ENCODE peak calls at places on chromosome X, in ten cellular contexts. One of them, this sample, is unnamed.
A peak's percentile ranks its signal among the peaks of the same experiment; 100 is the strongest.

GRCh38 chrX:47164420-47164819 is 19.4 kb downstream of the RBM10 start:
- DNase-seq in kidney: no peak
- DNase-seq in psoas muscle: no peak
- DNase-seq in endodermal cell: no peak
- DNase-seq in AG04450: no peak
- DNase-seq in H9: no peak
- DNase-seq in ovary: no peak
- DNase-seq in IMR-90: no peak
- DNase-seq in left ventricle myocardium inferior: no peak
- DNase-seq in GM12878: no peak
- DNase-seq in this sample: no peak

GRCh38 chrX:8851487-8851886 is 50.3 kb upstream of the FAM9A start:
- DNase-seq in kidney: no peak
- DNase-seq in psoas muscle: no peak
- DNase-seq in endodermal cell: no peak
- DNase-seq in AG04450: no peak
- DNase-seq in H9: no peak
- DNase-seq in ovary: no peak
- DNase-seq in IMR-90: peak; percentile 34
- DNase-seq in left ventricle myocardium inferior: no peak
- DNase-seq in GM12878: no peak
- DNase-seq in this sample: no peak

GRCh38 chrX:68018248-68019203 is 414.8 kb downstream of the OPHN1 start:
- DNase-seq in kidney: peak; percentile 23
- DNase-seq in psoas muscle: no peak
- DNase-seq in endodermal cell: peak; percentile 86
- DNase-seq in AG04450: no peak
- DNase-seq in H9: peak; percentile 68
- DNase-seq in ovary: no peak
- DNase-seq in IMR-90: peak; percentile 32
- DNase-seq in left ventricle myocardium inferior: no peak
- DNase-seq in GM12878: no peak
- DNase-seq in this sample: no peak

GRCh38 chrX:37370499-37371141 is 21.5 kb downstream of the PRRG1 start:
- DNase-seq in kidney: no peak
- DNase-seq in psoas muscle: peak; percentile 51
- DNase-seq in endodermal cell: no peak
- DNase-seq in AG04450: no peak
- DNase-seq in H9: no peak
- DNase-seq in ovary: no peak
- DNase-seq in IMR-90: no peak
- DNase-seq in left ventricle myocardium inferior: no peak
- DNase-seq in GM12878: no peak
- DNase-seq in this sample: no peak

GRCh38 chrX:31057691-31058090 is 14.2 kb downstream of the FTHL17 start:
- DNase-seq in kidney: no peak
- DNase-seq in psoas muscle: no peak
- DNase-seq in endodermal cell: no peak
- DNase-seq in AG04450: no peak
- DNase-seq in H9: no peak
- DNase-seq in ovary: no peak
- DNase-seq in IMR-90: no peak
- DNase-seq in left ventricle myocardium inferior: no peak
- DNase-seq in GM12878: no peak
- DNase-seq in this sample: no peak

GRCh38 chrX:46573331-46573895 is at the start of gene CHST7:
- DNase-seq in kidney: peak; percentile 90
- DNase-seq in psoas muscle: peak; percentile 83
- DNase-seq in endodermal cell: peak; percentile 85
- DNase-seq in AG04450: no peak
- DNase-seq in H9: peak; percentile 78
- DNase-seq in ovary: peak; percentile 63
- DNase-seq in IMR-90: peak; percentile 52
- DNase-seq in left ventricle myocardium inferior: peak; percentile 81
- DNase-seq in GM12878: no peak
- DNase-seq in this sample: peak; percentile 36

GRCh38 chrX:148146121-148146520 is 165.0 kb downstream of the FMR1NB start:
- DNase-seq in kidney: no peak
- DNase-seq in psoas muscle: no peak
- DNase-seq in endodermal cell: no peak
- DNase-seq in AG04450: no peak
- DNase-seq in H9: no peak
- DNase-seq in ovary: no peak
- DNase-seq in IMR-90: no peak
- DNase-seq in left ventricle myocardium inferior: no peak
- DNase-seq in GM12878: no peak
- DNase-seq in this sample: no peak

GRCh38 chrX:14886252-14886651 is 13.0 kb downstream of the MOSPD2 start:
- DNase-seq in kidney: no peak
- DNase-seq in psoas muscle: no peak
- DNase-seq in endodermal cell: no peak
- DNase-seq in AG04450: no peak
- DNase-seq in H9: no peak
- DNase-seq in ovary: no peak
- DNase-seq in IMR-90: no peak
- DNase-seq in left ventricle myocardium inferior: no peak
- DNase-seq in GM12878: no peak
- DNase-seq in this sample: no peak

GRCh38 chrX:37959212-37960021 is 46.9 kb upstream of the SYTL5 start:
- DNase-seq in kidney: peak; percentile 25
- DNase-seq in psoas muscle: no peak
- DNase-seq in endodermal cell: no peak
- DNase-seq in AG04450: no peak
- DNase-seq in H9: no peak
- DNase-seq in ovary: no peak
- DNase-seq in IMR-90: no peak
- DNase-seq in left ventricle myocardium inferior: no peak
- DNase-seq in GM12878: no peak
- DNase-seq in this sample: no peak

GRCh38 chrX:22136711-22137110 is 104.6 kb downstream of the PHEX start:
- DNase-seq in kidney: no peak
- DNase-seq in psoas muscle: no peak
- DNase-seq in endodermal cell: no peak
- DNase-seq in AG04450: no peak
- DNase-seq in H9: no peak
- DNase-seq in ovary: no peak
- DNase-seq in IMR-90: peak; percentile 7
- DNase-seq in left ventricle myocardium inferior: no peak
- DNase-seq in GM12878: no peak
- DNase-seq in this sample: no peak
- H3K27ac ChIP-seq in kidney: no peak overlapping the region
- H3K27ac ChIP-seq in psoas muscle: no peak overlapping the region
- H3K27ac ChIP-seq in endodermal cell: no peak overlapping the region
- H3K27ac ChIP-seq in AG04450: peak overlapping the region; percentile 70
- H3K27ac ChIP-seq in H9: no peak overlapping the region
- H3K27ac ChIP-seq in ovary: no peak overlapping the region
- H3K27ac ChIP-seq in IMR-90: peak overlapping the region; percentile 89
- H3K27ac ChIP-seq in left ventricle myocardium inferior: no peak overlapping the region
- H3K27ac ChIP-seq in GM12878: no peak overlapping the region
- H3K27ac ChIP-seq in this sample: no peak overlapping the region

DNA sequence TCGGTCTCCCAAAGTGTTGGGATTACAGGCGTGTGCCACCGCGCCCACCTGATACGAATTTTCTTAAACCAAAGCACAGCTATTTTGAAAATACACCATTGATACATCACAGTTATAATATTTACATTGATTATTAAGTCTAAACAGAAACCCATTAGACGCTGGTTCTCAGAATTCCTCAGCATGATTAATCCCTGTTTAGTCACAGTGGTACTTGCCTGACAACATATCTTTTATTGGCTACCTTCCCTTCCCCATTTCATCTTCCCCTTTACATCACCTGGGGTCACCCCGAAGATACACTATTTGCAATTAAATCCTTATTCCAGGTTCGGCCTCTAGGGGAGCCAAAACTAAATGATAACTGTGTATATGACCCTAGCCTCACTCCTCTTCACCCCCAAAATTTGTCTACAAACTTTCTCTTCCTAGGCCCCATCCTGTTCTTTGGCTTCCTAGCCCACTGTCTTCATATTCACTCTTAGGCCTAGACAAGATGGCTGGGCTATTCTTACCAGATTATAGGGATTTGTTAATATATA is 36.8 kb upstream of the IL1RAPL1 start:
- DNase-seq in kidney: no peak
- DNase-seq in psoas muscle: no peak
- DNase-seq in endodermal cell: no peak
- DNase-seq in AG04450: no peak
- DNase-seq in H9: no peak
- DNase-seq in ovary: no peak
- DNase-seq in IMR-90: no peak
- DNase-seq in left ventricle myocardium inferior: no peak
- DNase-seq in GM12878: no peak
- DNase-seq in this sample: no peak
- TF ChIP-seq CTCF in kidney: no peak
- TF ChIP-seq CTCF in psoas muscle: no peak
- TF ChIP-seq CTCF in endodermal cell: peak; percentile 58
- TF ChIP-seq CTCF in AG04450: no peak
- TF ChIP-seq CTCF in H9: peak; percentile 57
- TF ChIP-seq CTCF in ovary: no peak
- TF ChIP-seq CTCF in IMR-90: no peak
- TF ChIP-seq CTCF in left ventricle myocardium inferior: no peak
- TF ChIP-seq CTCF in GM12878: peak; percentile 27
- TF ChIP-seq CTCF in this sample: no peak

DNA sequence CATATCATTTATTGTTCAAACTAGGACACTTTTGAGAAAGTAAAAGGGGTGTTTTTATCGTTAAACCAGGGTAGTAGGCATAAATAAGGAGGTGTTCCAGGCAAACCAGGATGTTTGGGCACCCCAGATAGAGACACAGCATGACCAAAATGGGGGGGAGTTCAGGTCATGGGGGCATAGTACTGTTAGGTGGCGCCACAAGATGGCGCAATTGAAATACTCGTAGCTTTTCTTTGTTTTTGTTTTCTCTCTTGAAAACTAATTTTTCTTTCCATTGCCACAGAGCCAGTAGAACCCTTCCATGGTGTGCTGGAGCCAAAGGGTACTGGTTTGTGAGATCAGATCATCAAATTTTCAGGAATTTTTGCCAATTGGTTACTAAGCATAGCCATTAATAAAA is 283.4 kb downstream of the BCOR start:
- DNase-seq in kidney: no peak
- DNase-seq in psoas muscle: peak; percentile 44
- DNase-seq in endodermal cell: no peak
- DNase-seq in AG04450: no peak
- DNase-seq in H9: no peak
- DNase-seq in ovary: no peak
- DNase-seq in IMR-90: peak; percentile 23
- DNase-seq in left ventricle myocardium inferior: no peak
- DNase-seq in GM12878: no peak
- DNase-seq in this sample: no peak
- H3K27ac ChIP-seq in kidney: no peak overlapping the region
- H3K27ac ChIP-seq in psoas muscle: peak overlapping the region; percentile 27
- H3K27ac ChIP-seq in endodermal cell: no peak overlapping the region
- H3K27ac ChIP-seq in AG04450: no peak overlapping the region
- H3K27ac ChIP-seq in H9: no peak overlapping the region
- H3K27ac ChIP-seq in ovary: no peak overlapping the region
- H3K27ac ChIP-seq in IMR-90: no peak overlapping the region
- H3K27ac ChIP-seq in left ventricle myocardium inferior: peak overlapping the region; percentile 78
- H3K27ac ChIP-seq in GM12878: no peak overlapping the region
- H3K27ac ChIP-seq in this sample: peak overlapping the region; percentile 74

GRCh38 chrX:23785564-23785963 is 2.6 kb downstream of the SAT1 start:
- DNase-seq in kidney: no peak
- DNase-seq in psoas muscle: no peak
- DNase-seq in endodermal cell: no peak
- DNase-seq in AG04450: no peak
- DNase-seq in H9: no peak
- DNase-seq in ovary: no peak
- DNase-seq in IMR-90: no peak
- DNase-seq in left ventricle myocardium inferior: no peak
- DNase-seq in GM12878: no peak
- DNase-seq in this sample: no peak

GRCh38 chrX:23783569-23784486 is 855 bp downstream of the SAT1 start:
- DNase-seq in kidney: no peak
- DNase-seq in psoas muscle: no peak
- DNase-seq in endodermal cell: peak; percentile 54
- DNase-seq in AG04450: no peak
- DNase-seq in H9: no peak
- DNase-seq in ovary: no peak
- DNase-seq in IMR-90: no peak
- DNase-seq in left ventricle myocardium inferior: no peak
- DNase-seq in GM12878: no peak
- DNase-seq in this sample: no peak

GRCh38 chrX:23782455-23782854 is 518 bp upstream of the SAT1 start:
- DNase-seq in kidney: no peak
- DNase-seq in psoas muscle: no peak
- DNase-seq in endodermal cell: no peak
- DNase-seq in AG04450: no peak
- DNase-seq in H9: no peak
- DNase-seq in ovary: no peak
- DNase-seq in IMR-90: no peak
- DNase-seq in left ventricle myocardium inferior: no peak
- DNase-seq in GM12878: no peak
- DNase-seq in this sample: no peak

GRCh38 chrX:23784487-23785301 is 1.7 kb downstream of the SAT1 start:
- DNase-seq in kidney: peak; percentile 8
- DNase-seq in psoas muscle: no peak
- DNase-seq in endodermal cell: no peak
- DNase-seq in AG04450: no peak
- DNase-seq in H9: no peak
- DNase-seq in ovary: no peak
- DNase-seq in IMR-90: peak; percentile 88
- DNase-seq in left ventricle myocardium inferior: no peak
- DNase-seq in GM12878: no peak
- DNase-seq in this sample: no peak

GRCh38 chrX:23782863-23783568 is at the start of gene SAT1:
- DNase-seq in kidney: peak; percentile 99
- DNase-seq in psoas muscle: peak; percentile 98
- DNase-seq in endodermal cell: peak; percentile 100
- DNase-seq in AG04450: peak; percentile 83
- DNase-seq in H9: peak; percentile 98
- DNase-seq in ovary: peak; percentile 95
- DNase-seq in IMR-90: peak; percentile 91
- DNase-seq in left ventricle myocardium inferior: peak; percentile 95
- DNase-seq in GM12878: peak; percentile 65
- DNase-seq in this sample: peak; percentile 93
- TF ChIP-seq CTCF in kidney: peak; percentile 49
- TF ChIP-seq CTCF in psoas muscle: peak; percentile 73
- TF ChIP-seq CTCF in endodermal cell: peak; percentile 98
- TF ChIP-seq CTCF in AG04450: peak; percentile 70
- TF ChIP-seq CTCF in H9: peak; percentile 97
- TF ChIP-seq CTCF in ovary: peak; percentile 72
- TF ChIP-seq CTCF in IMR-90: peak; percentile 69
- TF ChIP-seq CTCF in left ventricle myocardium inferior: peak; percentile 76
- TF ChIP-seq CTCF in GM12878: peak; percentile 64
- TF ChIP-seq CTCF in this sample: peak; percentile 31